ENCODE peak calls at places on chromosomes 3 and 15, in eight cellular contexts. J is ovary; A is transverse colon; O is body of pancreas; Z is thoracic aorta; S is CD8-positive, alpha-beta T cell; F is tibial artery; V is GM23338. N is an unnamed sample. For H3K4me1, the result is how much of the 10 kb centered on the place peaks cover.

GRCh38 chr3:188947401-188947982 is 224.3 kb upstream of the TPRG1 start:
- DNase-seq in V (peak), F (peak), A (peak), Z (no peak), O (peak), S (no peak), J (peak), N (peak)

GRCh38 chr3:53224026-53224425 is 31.8 kb downstream of the TKT start:
- DNase-seq in A (no peak), F (no peak), J (no peak), Z (no peak), S (no peak), O (no peak), V (no peak), N (no peak)

GRCh38 chr3:32243519-32243918 is 5.0 kb downstream of the CMTM8 start:
- DNase-seq in Z (no peak), J (no peak), A (no peak), V (no peak), F (no peak), O (no peak), S (no peak), N (no peak)

GRCh38 chr15:27127834-27128570 is 157.0 kb downstream of the GABRG3 start:
- DNase-seq in Z (no peak), F (no peak), J (no peak), S (no peak), V (no peak), O (no peak), A (no peak), N (no peak)

GRCh38 chr3:103167850-103168249 is 733.0 kb downstream of the ZPLD1 start:
- DNase-seq in S (no peak), V (no peak), A (no peak), J (no peak), F (no peak), Z (no peak), O (no peak), N (no peak)

GRCh38 chr15:95995375-95996168 is 334.9 kb upstream of the NR2F2 start:
- DNase-seq in F (no peak), V (no peak), J (no peak), A (no peak), Z (no peak), O (no peak), S (no peak), N (no peak)

GRCh38 chr3:127059032-127059560 is 76.2 kb downstream of the PLXNA1 start:
- DNase-seq in A (no peak), Z (no peak), F (no peak), S (no peak), O (no peak), V (no peak), J (no peak), N (no peak)

GRCh38 chr3:184314363-184314699 is at the start of gene EIF4G1:
- DNase-seq in V (peak), S (peak), O (peak), F (peak), Z (peak), A (peak), J (peak), N (peak)

GRCh38 chr3:40620151-40620550 is 95.4 kb downstream of the ZNF621 start:
- DNase-seq in V (no peak), F (no peak), J (no peak), A (no peak), Z (no peak), O (no peak), S (no peak), N (no peak)

GRCh38 chr3:11010406-11011165 is 18.0 kb downstream of the SLC6A1 start:
- DNase-seq in V (no peak), F (no peak), S (no peak), J (no peak), Z (no peak), A (no peak), O (no peak), N (no peak)

GRCh38 chr3:104066658-104067057 is 1300.1 kb upstream of the ALCAM start:
- DNase-seq in A (no peak), O (no peak), J (no peak), Z (no peak), S (no peak), F (no peak), V (peak), N (no peak)

GRCh38 chr15:51200791-51201190 is 106.1 kb upstream of the TNFAIP8L3 start:
- DNase-seq in V (no peak), A (no peak), F (no peak), O (no peak), S (no peak), J (no peak), Z (no peak), N (no peak)

GRCh38 chr15:93470042-93470441 is 381.0 kb upstream of the RGMA start:
- DNase-seq in V (peak), J (no peak), F (no peak), O (no peak), A (no peak), Z (no peak), S (no peak), N (no peak)

GRCh38 chr15:68384451-68385239 is 47.3 kb downstream of the ITGA11 start:
- DNase-seq in V (no peak), A (no peak), F (peak), O (no peak), Z (no peak), S (no peak), J (no peak), N (no peak)

GRCh38 chr3:25557641-25558040 is 107.1 kb downstream of the TOP2B start:
- DNase-seq in A (no peak), Z (no peak), V (no peak), J (no peak), S (no peak), F (no peak), O (no peak), N (no peak)

GRCh38 chr3:107884719-107885460 is 205.9 kb downstream of the CD47 start:
- DNase-seq in A (no peak), J (no peak), V (peak), Z (no peak), F (no peak), O (no peak), S (no peak), N (no peak)

GRCh38 chr3:98573231-98573728 is 20.1 kb downstream of the CPOX start:
- DNase-seq in S (no peak), V (peak), Z (no peak), J (no peak), O (no peak), A (no peak), F (no peak), N (no peak)

GRCh38 chr3:125032100-125032643 is 23.6 kb downstream of the HEG1 start:
- DNase-seq in O (no peak), S (no peak), Z (no peak), V (peak), J (no peak), A (no peak), F (no peak), N (peak)

GRCh38 chr3:49839193-49839809 is 17.1 kb downstream of the TRAIP start:
- DNase-seq in F (peak), V (peak), A (peak), O (peak), Z (peak), S (peak), J (peak), N (peak)

GRCh38 chr15:36359286-36359685 is 220.1 kb upstream of the CDIN1 start:
- DNase-seq in O (no peak), S (no peak), F (no peak), A (no peak), V (no peak), Z (no peak), J (no peak), N (no peak)

GRCh38 chr15:80645494-80646065 is 49.5 kb upstream of the ABHD17C start:
- DNase-seq in S (no peak), V (no peak), Z (no peak), J (no peak), O (no peak), F (no peak), A (no peak), N (no peak)

GRCh38 chr3:105729662-105730061 is 139.2 kb downstream of the CBLB start:
- DNase-seq in S (no peak), V (no peak), O (no peak), Z (no peak), A (no peak), J (no peak), F (no peak), N (no peak)

GRCh38 chr3:156665296-156665695 is 9.1 kb upstream of the TIPARP start:
- DNase-seq in F (no peak), Z (no peak), O (no peak), A (no peak), S (no peak), V (no peak), J (no peak), N (no peak)

GRCh38 chr3:58025406-58025805 is 17.2 kb downstream of the FLNB start:
- DNase-seq in Z (no peak), S (no peak), V (no peak), A (no peak), F (no peak), J (no peak), O (no peak), N (no peak)

GRCh38 chr3:61411009-61411662 is 150.2 kb upstream of the PTPRG start:
- DNase-seq in S (no peak), O (no peak), F (no peak), V (no peak), J (no peak), Z (no peak), A (no peak), N (no peak)

GRCh38 chr3:43105224-43105596 is 669 bp downstream of the POMGNT2 start:
- DNase-seq in S (no peak), Z (no peak), J (peak), V (peak), A (no peak), F (no peak), O (peak), N (no peak)

GRCh38 chr3:197085137-197085536 is 55.5 kb upstream of the MELTF start:
- DNase-seq in J (no peak), V (no peak), O (no peak), Z (no peak), F (no peak), S (no peak), A (no peak), N (no peak)

DNA sequence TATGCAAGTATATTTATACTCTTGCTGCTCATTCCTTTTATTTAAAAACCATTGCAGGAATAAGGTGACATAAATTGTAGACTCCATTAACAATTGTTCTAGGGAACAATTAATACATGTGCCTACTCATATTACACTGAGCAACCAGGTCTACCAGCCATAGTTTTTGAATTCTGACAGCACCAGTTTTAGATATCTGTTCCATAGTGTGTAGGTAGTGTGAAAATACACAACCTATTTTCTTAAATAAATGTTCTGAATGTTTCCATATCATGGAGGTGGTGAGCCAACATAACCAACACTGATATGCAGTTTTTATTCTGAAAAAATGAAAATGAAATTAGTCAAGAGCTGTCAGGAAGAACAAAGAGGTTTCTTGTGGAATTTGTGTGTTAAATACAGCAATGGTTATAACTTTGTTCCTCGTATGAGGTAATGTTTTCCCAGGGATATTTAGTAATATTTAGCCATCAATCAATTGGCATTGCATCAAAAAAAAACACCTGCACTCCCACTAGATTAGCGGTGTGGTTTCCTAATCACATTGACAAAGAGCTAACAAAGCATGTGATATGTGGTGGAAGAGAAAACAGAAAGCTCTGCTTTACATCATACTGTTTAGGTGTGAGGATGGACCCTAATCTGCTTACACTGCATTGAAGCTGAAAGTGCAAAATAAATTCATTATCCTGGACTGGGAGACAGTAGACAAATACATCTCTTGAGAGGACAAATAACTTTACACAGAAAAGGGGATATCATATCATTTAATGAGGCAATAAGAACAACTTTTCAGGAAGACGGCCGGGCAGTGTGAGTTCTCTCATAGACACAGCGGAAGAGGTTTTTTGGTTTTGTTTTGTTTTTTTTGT is 369.5 kb upstream of the THBS1 start:
- DNase-seq in A (no peak), V (no peak), S (no peak), O (peak), Z (no peak), F (no peak), J (no peak), N (no peak)
- H3K27ac ChIP-seq in A (no peak), V (no peak), S (no peak), O (peak), Z (no peak), F (no peak), J (no peak), N (no peak)

GRCh38 chr15:73630030-73630429 is 3.2 kb downstream of the NPTN start:
- DNase-seq in F (no peak), A (no peak), S (no peak), V (no peak), Z (no peak), O (no peak), J (no peak), N (no peak)
- H3K4me1 ChIP-seq in F (half or more), A (half or more), S (under half), V (half or more), Z (under half), O (half or more), J (under half), N (under half)

DNA sequence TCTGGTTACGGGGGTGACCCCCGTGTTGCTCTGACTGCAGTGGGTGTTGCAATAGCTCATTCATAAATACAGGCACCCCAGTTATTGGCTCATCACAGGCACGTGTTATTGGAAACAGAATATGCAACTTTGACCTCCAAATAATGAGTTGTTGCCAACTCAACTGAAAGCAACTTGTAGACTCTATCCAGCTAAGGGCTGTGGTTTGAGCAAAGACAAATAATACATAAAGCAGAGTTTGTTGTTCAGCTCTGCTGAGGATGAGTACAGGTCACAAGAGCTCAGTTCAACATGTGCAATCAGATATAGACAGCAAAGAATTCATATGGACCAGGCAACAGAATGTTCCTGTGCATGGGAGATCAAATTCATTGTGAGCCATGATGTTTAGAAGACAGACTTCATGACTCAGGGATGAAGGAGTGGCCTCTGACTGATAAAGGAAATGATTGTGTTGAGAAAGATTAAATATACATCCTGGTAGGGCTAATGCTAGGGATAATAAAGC is 87.6 kb upstream of the LRIG1 start:
- DNase-seq in V (no peak), F (no peak), Z (no peak), J (no peak), O (no peak), A (no peak), S (no peak), N (no peak)
- H3K27ac ChIP-seq in V (no peak), F (no peak), Z (no peak), J (no peak), O (no peak), A (no peak), S (no peak), N (no peak)

GRCh38 chr3:149581681-149582349 is 76.0 kb downstream of the WWTR1 start:
- DNase-seq in Z (no peak), A (no peak), O (peak), F (peak), S (no peak), J (peak), V (no peak), N (no peak)
- H3K4me1 ChIP-seq in Z (half or more), A (half or more), O (under half), F (half or more), S (under half), J (under half), V (under half), N (half or more)

GRCh38 chr15:32643907-32644445 is 2.5 kb downstream of the SCG5 start:
- DNase-seq in S (no peak), V (no peak), Z (no peak), O (no peak), J (no peak), F (no peak), A (no peak), N (no peak)
- H3K27ac ChIP-seq in S (no peak), V (no peak), Z (no peak), O (no peak), J (no peak), F (no peak), A (no peak), N (no peak)